ENCODE peak calls at places on chromosomes 6 and 20, in ten cellular contexts. B is mesothelial cell of epicardium, S is ovary, E is cardiac muscle cell, M is Peyer's patch, T is brain microvascular endothelial cell, N is HFFc6, J is WERI-Rb-1, A is dorsolateral prefrontal cortex, W is foreskin fibroblast. R is an unnamed sample.

GRCh38 chr6:33812669-33813068 is 8.9 kb upstream of the MLN start:
- DNase-seq in S (peak), N (peak), B (peak), T (peak), W (peak), M (no peak), J (no peak), E (peak), A (no peak), R (no peak)

GRCh38 chr6:157225575-157225995 is 97.7 kb downstream of the TMEM242 start:
- DNase-seq in A (no peak), J (no peak), B (no peak), S (peak), E (no peak), W (no peak), T (no peak), N (no peak), M (no peak), R (no peak)

GRCh38 chr20:17691758-17692157 is 8.0 kb upstream of the BANF2 start:
- DNase-seq in E (peak), N (no peak), T (no peak), J (no peak), A (no peak), S (no peak), M (no peak), W (no peak), B (no peak), R (no peak)

GRCh38 chr20:2237059-2237458 is 58.7 kb upstream of the TGM3 start:
- DNase-seq in S (peak), B (no peak), T (peak), N (peak), A (peak), E (peak), W (peak), J (no peak), M (peak), R (no peak)

GRCh38 chr6:113903666-113904330 is 46.7 kb downstream of the MARCKS start:
- DNase-seq in E (no peak), M (no peak), A (no peak), J (no peak), T (no peak), B (no peak), W (peak), S (peak), N (no peak), R (no peak)

GRCh38 chr6:22091424-22091948 is 205.3 kb downstream of the PRL start:
- DNase-seq in M (no peak), A (no peak), E (no peak), J (no peak), S (no peak), T (no peak), W (no peak), B (no peak), N (no peak), R (no peak)

GRCh38 chr6:35089216-35089934 is 51.8 kb downstream of the TCP11 start:
- DNase-seq in S (no peak), M (peak), W (no peak), B (no peak), E (no peak), N (no peak), T (no peak), A (no peak), J (peak), R (peak)

GRCh38 chr6:25177629-25178028 is 101.5 kb upstream of the CARMIL1 start:
- DNase-seq in N (no peak), B (no peak), W (no peak), E (no peak), J (no peak), A (no peak), S (no peak), M (no peak), T (no peak), R (no peak)

GRCh38 chr6:55875420-55875819 is at the start of gene BMP5:
- DNase-seq in M (no peak), T (no peak), E (peak), W (no peak), A (no peak), J (no peak), N (no peak), S (no peak), B (no peak), R (no peak)

GRCh38 chr6:166957087-166957804 is 896 bp upstream of the RNASET2 start:
- DNase-seq in N (no peak), W (peak), B (no peak), S (peak), A (no peak), J (peak), T (no peak), E (no peak), M (peak), R (no peak)

GRCh38 chr20:33602826-33603590 is 59.1 kb upstream of the C20orf144 start:
- DNase-seq in M (no peak), T (no peak), N (no peak), S (no peak), W (no peak), B (no peak), A (no peak), E (no peak), J (no peak), R (no peak)

GRCh38 chr6:137811912-137812553 is 55.0 kb upstream of the TNFAIP3 start:
- DNase-seq in T (no peak), N (no peak), B (no peak), W (no peak), S (no peak), J (no peak), M (no peak), E (no peak), A (no peak), R (no peak)

GRCh38 chr6:110813813-110814487 is 1.3 kb downstream of the CDK19 start:
- DNase-seq in T (no peak), A (peak), S (no peak), W (no peak), B (no peak), N (no peak), J (peak), E (peak), M (no peak), R (no peak)

GRCh38 chr6:15086273-15087158 is 159.4 kb upstream of the JARID2 start:
- DNase-seq in M (peak), B (no peak), A (no peak), T (no peak), J (no peak), S (no peak), E (no peak), W (no peak), N (no peak), R (no peak)

GRCh38 chr6:75551367-75551952 is 50.2 kb upstream of the SENP6 start:
- DNase-seq in W (no peak), M (no peak), B (no peak), N (no peak), E (no peak), T (no peak), A (no peak), S (no peak), J (no peak), R (no peak)

GRCh38 chr20:50267866-50268219 is 77.2 kb downstream of the CEBPB start:
- DNase-seq in A (no peak), E (no peak), S (no peak), J (no peak), M (no peak), B (no peak), T (no peak), N (no peak), W (no peak), R (no peak)

GRCh38 chr20:33522256-33522820 is 32.4 kb downstream of the CBFA2T2 start:
- DNase-seq in S (no peak), A (no peak), J (no peak), N (no peak), W (no peak), T (no peak), M (no peak), E (no peak), B (no peak), R (no peak)

GRCh38 chr20:50269111-50270033 is 78.7 kb downstream of the CEBPB start:
- DNase-seq in M (no peak), S (no peak), W (no peak), B (no peak), E (no peak), A (no peak), T (no peak), J (no peak), N (no peak), R (no peak)

GRCh38 chr6:32047855-32048766 is 9.9 kb downstream of the CYP21A2 start:
- DNase-seq in W (peak), J (peak), T (peak), S (peak), E (peak), N (peak), M (peak), B (peak), A (peak), R (no peak)

GRCh38 chr20:13708234-13708633 is 69.5 kb upstream of the TASP1 start:
- DNase-seq in J (no peak), B (no peak), T (no peak), M (no peak), E (no peak), W (peak), N (no peak), S (no peak), A (no peak), R (no peak)

GRCh38 chr6:146546440-146546839 is 2.8 kb downstream of the RAB32 start:
- DNase-seq in J (no peak), B (no peak), E (no peak), A (no peak), M (no peak), N (peak), W (peak), T (peak), S (no peak), R (no peak)

GRCh38 chr6:14129572-14129971 is 12.0 kb downstream of the CD83 start:
- DNase-seq in J (peak), A (peak), M (no peak), E (peak), N (peak), T (peak), S (peak), W (peak), B (peak), R (peak)

GRCh38 chr6:124009372-124009765 is 205.7 kb downstream of the NKAIN2 start:
- DNase-seq in S (no peak), M (no peak), J (no peak), B (no peak), E (no peak), A (no peak), N (no peak), T (no peak), W (no peak), R (no peak)

GRCh38 chr6:134691180-134691579 is 258.7 kb downstream of the ALDH8A1 start:
- DNase-seq in J (no peak), E (no peak), W (no peak), M (no peak), S (no peak), B (no peak), T (peak), A (no peak), N (no peak), R (no peak)
- TF ChIP-seq CTCF in J (peak), E (no peak), W (no peak), M (no peak), S (no peak), B (no peak), T (peak), A (no peak), N (no peak), R (no peak)

GRCh38 chr6:85127179-85127498 is 322.7 kb upstream of the NT5E start:
- DNase-seq in W (no peak), T (no peak), S (no peak), B (no peak), J (no peak), N (no peak), E (no peak), A (no peak), M (no peak), R (no peak)

GRCh38 chr6:85129881-85130280 is 320.0 kb upstream of the NT5E start:
- DNase-seq in M (no peak), S (no peak), N (no peak), B (no peak), W (peak), J (no peak), A (no peak), T (peak), E (no peak), R (no peak)

GRCh38 chr6:85127696-85128225 is 322.1 kb upstream of the NT5E start:
- DNase-seq in S (no peak), J (no peak), T (no peak), N (no peak), W (no peak), A (no peak), E (no peak), M (no peak), B (no peak), R (no peak)

GRCh38 chr6:85124472-85125428 is 325.1 kb upstream of the NT5E start:
- DNase-seq in J (no peak), B (no peak), S (no peak), W (peak), N (no peak), E (no peak), M (no peak), T (peak), A (no peak), R (no peak)

GRCh38 chr6:85126448-85127178 is 323.3 kb upstream of the NT5E start:
- DNase-seq in A (peak), T (peak), W (peak), B (no peak), E (peak), M (no peak), N (peak), S (peak), J (peak), R (no peak)
- TF ChIP-seq CTCF in A (peak), T (peak), W (peak), B (no peak), E (peak), M (peak), N (peak), S (no peak), J (peak), R (peak)

DNA sequence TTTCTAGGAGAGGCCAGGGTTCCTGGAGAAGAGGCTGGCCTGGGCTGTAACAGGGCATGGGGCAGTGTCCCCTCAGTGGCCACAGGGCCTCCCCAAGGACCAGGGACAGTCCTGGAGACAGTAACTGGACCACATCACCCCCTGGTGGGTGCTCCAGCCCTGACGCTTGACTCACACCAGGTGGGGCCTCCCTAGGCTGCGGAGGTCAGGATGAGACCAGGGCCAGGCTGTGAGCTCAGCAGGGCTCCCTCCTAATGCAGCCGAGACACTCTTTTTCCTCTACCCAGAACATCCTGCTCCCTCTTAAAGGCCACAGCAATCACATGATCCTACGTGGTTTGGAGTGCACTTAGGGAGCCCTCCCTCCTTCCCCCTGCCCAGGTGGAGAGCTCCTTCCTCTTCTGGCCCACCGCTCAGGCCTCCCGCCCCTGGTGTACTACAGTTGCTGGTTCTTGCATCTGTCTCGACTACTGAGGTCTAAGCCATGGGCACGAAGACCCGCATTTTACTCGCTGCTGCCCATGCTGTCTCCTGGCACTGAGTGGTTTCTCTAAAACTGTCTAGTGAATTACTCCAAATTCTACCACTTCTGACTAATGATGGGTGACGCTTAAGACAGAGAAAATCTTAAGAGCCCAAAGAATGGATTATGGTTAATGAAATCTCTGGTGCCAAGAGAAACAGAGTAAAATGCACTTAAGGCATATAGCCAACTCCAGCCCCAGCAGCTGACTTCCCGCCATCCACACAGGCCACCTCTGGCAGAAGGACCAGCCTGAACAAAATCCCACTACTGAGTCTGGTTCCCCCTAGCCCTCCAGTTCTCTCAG is 166.1 kb upstream of the CST7 start:
- DNase-seq in A (no peak), M (peak), S (no peak), J (peak), W (no peak), N (no peak), E (no peak), T (no peak), B (no peak), R (no peak)
- TF ChIP-seq CTCF in A (no peak), M (no peak), S (no peak), J (peak), W (no peak), N (peak), E (no peak), T (peak), B (no peak), R (peak)

GRCh38 chr6:170265655-170266054 is 25.2 kb downstream of the DLL1 start:
- DNase-seq in S (no peak), W (no peak), N (no peak), B (no peak), J (no peak), T (no peak), M (peak), E (no peak), A (peak), R (no peak)
- TF ChIP-seq CTCF in S (no peak), W (no peak), N (no peak), B (no peak), J (no peak), T (no peak), M (peak), E (no peak), A (no peak), R (peak)

DNA sequence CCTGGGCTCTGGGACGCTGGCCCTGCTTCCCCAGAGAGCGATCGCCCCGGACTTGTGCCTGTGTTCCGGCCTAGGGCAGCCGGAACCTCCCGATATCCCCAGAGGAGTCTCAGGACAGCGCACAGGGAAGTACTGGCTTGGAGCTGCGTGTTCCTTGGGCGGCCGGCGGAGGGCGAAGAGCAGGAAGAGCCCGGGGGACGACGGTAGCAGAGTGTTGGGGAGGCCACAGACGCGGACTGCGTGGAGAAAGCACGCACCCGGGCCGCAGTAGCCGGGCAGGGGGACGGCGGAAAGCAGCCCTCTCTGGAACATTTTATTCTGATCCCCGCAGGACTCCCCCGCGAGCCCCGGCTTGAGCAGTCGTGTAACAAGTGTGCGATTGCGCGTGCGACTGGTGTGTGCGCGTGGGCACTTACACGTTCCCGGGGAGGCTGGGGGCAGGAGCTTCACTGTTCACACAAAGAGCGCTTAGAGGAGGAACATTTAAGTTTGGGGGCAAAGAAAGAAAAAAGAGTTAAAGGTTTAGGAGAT is 36.1 kb downstream of the NCR2 start:
- DNase-seq in A (no peak), M (peak), W (peak), E (peak), J (peak), S (peak), T (peak), N (peak), B (no peak), R (no peak)
- TF ChIP-seq CTCF in A (peak), M (peak), W (peak), E (peak), J (peak), S (no peak), T (peak), N (peak), B (peak), R (peak)

DNA sequence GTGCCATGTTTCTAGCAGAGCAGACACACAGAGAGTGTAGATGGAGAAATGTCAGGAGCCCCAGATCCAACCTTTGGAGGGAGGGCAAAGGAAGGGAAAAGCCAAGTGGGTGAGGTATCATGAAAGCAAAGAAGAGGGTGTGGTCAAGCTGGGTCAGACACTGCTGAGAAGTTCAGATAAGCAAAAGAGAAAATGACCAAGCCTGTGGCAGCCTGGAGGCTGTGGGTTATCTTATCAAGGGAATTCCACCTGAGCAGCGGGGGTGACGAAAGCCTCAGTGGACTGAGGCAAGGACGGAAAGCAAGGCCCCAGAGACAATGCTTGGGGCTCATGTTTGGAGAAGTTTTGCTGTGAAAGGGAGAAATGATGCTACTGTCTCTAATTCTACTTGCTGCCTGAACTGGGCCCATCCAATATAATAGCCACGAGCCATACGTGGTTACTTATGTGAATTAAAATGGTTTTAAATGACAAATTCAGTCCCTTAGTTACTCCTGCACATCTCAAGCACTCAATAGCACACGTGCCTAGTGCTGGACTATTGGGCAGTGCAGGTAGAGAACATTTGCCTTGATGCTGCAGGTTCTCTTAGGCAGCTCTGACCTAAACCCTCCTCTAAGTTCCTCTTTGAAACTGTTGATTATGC is 63.8 kb downstream of the SLC22A23 start:
- DNase-seq in M (no peak), J (no peak), B (no peak), T (no peak), N (no peak), W (no peak), A (no peak), E (no peak), S (no peak), R (no peak)
- TF ChIP-seq CTCF in M (no peak), J (no peak), B (no peak), T (no peak), N (no peak), W (no peak), A (no peak), E (no peak), S (no peak), R (no peak)

GRCh38 chr6:85347787-85348186 is 102.1 kb upstream of the NT5E start:
- DNase-seq in M (no peak), E (no peak), B (no peak), A (no peak), J (no peak), S (no peak), T (no peak), N (no peak), W (no peak), R (no peak)

GRCh38 chr6:85353012-85353411 is 96.9 kb upstream of the NT5E start:
- DNase-seq in W (no peak), S (no peak), E (no peak), T (no peak), J (no peak), A (no peak), B (no peak), N (no peak), M (no peak), R (no peak)

GRCh38 chr6:85346196-85346595 is 103.7 kb upstream of the NT5E start:
- DNase-seq in A (no peak), J (no peak), S (no peak), W (no peak), T (no peak), M (no peak), E (no peak), B (no peak), N (no peak), R (no peak)

GRCh38 chr6:85344996-85345395 is 104.9 kb upstream of the NT5E start:
- DNase-seq in N (no peak), J (no peak), E (no peak), B (no peak), S (no peak), A (no peak), M (no peak), W (no peak), T (no peak), R (no peak)

DNA sequence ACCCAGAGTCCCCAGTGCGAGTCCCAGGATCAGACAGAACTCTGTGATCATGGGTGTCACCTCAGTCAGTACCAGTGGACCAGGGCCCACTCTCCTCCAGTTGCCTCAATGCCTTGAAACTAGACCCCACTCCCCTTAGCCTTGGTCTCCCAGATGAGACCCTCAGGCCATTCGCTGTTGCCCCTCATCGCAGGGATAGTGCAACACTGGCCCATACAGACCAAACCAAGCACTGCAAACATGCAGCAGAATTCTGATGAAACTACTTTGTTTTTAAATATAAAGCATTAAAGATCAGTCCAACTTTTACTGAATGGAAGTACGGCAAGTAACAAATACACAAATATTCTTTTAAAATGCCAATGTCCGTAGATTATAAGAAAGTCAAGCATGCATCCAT is 101.2 kb upstream of the NT5E start:
- DNase-seq in B (no peak), W (no peak), A (no peak), M (no peak), J (no peak), E (no peak), N (no peak), S (no peak), T (no peak), R (no peak)
- TF ChIP-seq CTCF in B (no peak), W (no peak), A (no peak), M (no peak), J (peak), E (no peak), N (no peak), S (no peak), T (no peak), R (peak)